ENCODE peak calls at places on chromosomes 4 and X, in eight cellular contexts. Z is HepG2, H is GM12878, B is HCT116, E is HL-60, O is transverse colon, U is upper lobe of left lung, R is K562. J is an unnamed sample.

GRCh38 chrX:119410027-119410819 is 11.1 kb downstream of the SLC25A43 start:
- DNase-seq in R (no peak), B (peak), E (no peak), Z (peak), O (peak), U (peak), H (no peak), J (no peak)

GRCh38 chr4:70914631-70915030 is 12.5 kb downstream of the MOB1B start:
- DNase-seq in O (no peak), R (no peak), Z (no peak), U (peak), H (no peak), E (no peak), B (no peak), J (no peak)

GRCh38 chr4:111031180-111031579 is 408.3 kb upstream of the PITX2 start:
- DNase-seq in U (no peak), B (no peak), E (no peak), Z (no peak), O (no peak), R (no peak), H (no peak), J (no peak)

GRCh38 chr4:37665347-37666009 is 20.7 kb downstream of the RELL1 start:
- DNase-seq in U (no peak), O (peak), H (no peak), E (no peak), Z (no peak), R (no peak), B (no peak), J (no peak)

GRCh38 chrX:40887476-40887875 is 152.1 kb upstream of the MED14 start:
- DNase-seq in Z (no peak), E (no peak), U (no peak), B (no peak), H (no peak), O (no peak), R (no peak), J (no peak)

GRCh38 chr4:37475087-37475486 is 211.1 kb downstream of the RELL1 start:
- DNase-seq in E (no peak), O (no peak), R (no peak), U (no peak), H (no peak), B (no peak), Z (no peak), J (no peak)

GRCh38 chr4:53712326-53712725 is 121.0 kb upstream of the LNX1 start:
- DNase-seq in Z (no peak), B (no peak), E (no peak), U (no peak), O (no peak), R (no peak), H (no peak), J (no peak)

GRCh38 chrX:141791856-141792255 is 46.3 kb upstream of the MAGEC3 start:
- DNase-seq in H (no peak), E (no peak), R (no peak), B (no peak), Z (no peak), O (no peak), U (no peak), J (no peak)

GRCh38 chr4:163344147-163345050 is 707 bp downstream of the NPY5R start:
- DNase-seq in O (no peak), Z (no peak), B (no peak), H (no peak), U (no peak), E (no peak), R (no peak), J (no peak)

GRCh38 chr4:42487230-42487629 is 89.9 kb downstream of the SHISA3 start:
- DNase-seq in H (no peak), R (no peak), B (no peak), U (no peak), Z (no peak), O (no peak), E (no peak), J (no peak)

GRCh38 chrX:32874839-32875238 is 336.5 kb downstream of the DMD start:
- DNase-seq in O (no peak), E (no peak), Z (no peak), U (no peak), H (no peak), R (no peak), B (no peak), J (no peak)

GRCh38 chrX:53440631-53441517 is 6.7 kb upstream of the HSD17B10 start:
- DNase-seq in H (no peak), U (peak), R (no peak), E (peak), Z (peak), O (peak), B (no peak), J (no peak)

GRCh38 chr4:185710487-185710995 is 101.5 kb downstream of the SORBS2 start:
- DNase-seq in E (no peak), H (no peak), Z (no peak), U (no peak), O (no peak), R (no peak), B (no peak), J (no peak)

GRCh38 chr4:126705271-126705670 is 927.5 kb upstream of the INTU start:
- DNase-seq in O (no peak), B (no peak), E (no peak), R (no peak), U (no peak), Z (no peak), H (no peak), J (no peak)

DNA sequence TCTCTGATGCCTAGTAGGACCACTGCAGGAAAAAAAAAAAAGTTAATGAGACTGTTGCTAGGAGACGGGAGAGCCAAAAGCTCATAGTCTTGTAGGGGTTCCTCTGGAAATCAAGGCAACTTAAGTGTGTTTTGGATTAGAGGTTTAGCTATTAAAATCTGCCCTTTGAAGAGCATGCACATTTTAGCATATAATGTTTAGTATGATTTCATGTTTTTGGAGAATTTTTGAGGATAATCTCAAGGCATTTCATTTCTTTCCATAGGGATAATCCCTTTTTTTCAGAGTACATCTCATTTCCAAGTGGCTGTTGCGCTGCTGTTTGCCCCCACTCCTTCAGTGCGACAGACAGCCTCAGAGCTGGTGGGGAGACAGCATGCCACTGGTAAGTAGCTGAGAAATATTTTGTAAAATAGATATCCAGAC is at the start of gene LINC00632:
- DNase-seq in Z (no peak), O (no peak), E (no peak), U (no peak), B (no peak), R (no peak), H (no peak), J (no peak)
- TF ChIP-seq POLR2AphosphoS5 in Z (no peak), O (no peak), E (no peak), U (no peak), B (no peak), R (no peak), H (no peak), J (no peak)

GRCh38 chr4:155688211-155688610 is 21.6 kb downstream of the GUCY1A1 start:
- DNase-seq in R (no peak), U (no peak), O (no peak), Z (no peak), B (no peak), E (no peak), H (no peak), J (no peak)
- H3K4me3 ChIP-seq in R (no peak), U (no peak), O (no peak), Z (no peak), B (no peak), E (no peak), H (no peak), J (no peak)

GRCh38 chr4:8285976-8286718 is 16.6 kb downstream of the HTRA3 start:
- DNase-seq in O (no peak), R (no peak), U (no peak), E (no peak), B (no peak), Z (no peak), H (no peak), J (no peak)
- TF ChIP-seq POLR2AphosphoS5 in O (no peak), R (no peak), U (no peak), E (no peak), B (no peak), Z (no peak), H (no peak), J (no peak)

GRCh38 chr4:109079177-109079576 is 223.3 kb downstream of the COL25A1 start:
- DNase-seq in E (no peak), U (no peak), B (no peak), R (no peak), O (no peak), Z (no peak), H (no peak), J (no peak)
- H3K4me3 ChIP-seq in E (no peak), U (no peak), B (no peak), R (no peak), O (no peak), Z (no peak), H (no peak), J (no peak)